ENCODE peak calls at places on chromosomes 7 and 10, in nine cellular contexts. E is NCI-H774; U is nephron progenitor cell; B is activated T-cell treated with anti-CD3 and anti-CD28 coated beads, Interleukin-2, amount 50 U/mL, for 72 hours; I is iPS-NIHi11; Y is AG08396; Z is activated CD4-positive, CD25-positive, alpha-beta regulatory T cell; G is NCI-H2081; J is IMR-90. Q is an unnamed sample.

GRCh38 chr10:110780704-110781103 is 91.0 kb upstream of the PDCD4 start:
- DNase-seq in Y (no peak), G (peak; percentile 3), U (no peak), B (no peak), E (peak; percentile 17), Z (no peak), I (no peak), J (no peak), Q (no peak)

GRCh38 chr10:35331894-35332640 is 4.2 kb upstream of the CCNY start:
- DNase-seq in E (no peak), B (no peak), Z (no peak), U (no peak), J (peak; percentile 97), Y (peak; percentile 73), G (no peak), I (no peak), Q (no peak)

GRCh38 chr7:149720372-149721083 is 52.9 kb downstream of the ZNF467 start:
- DNase-seq in G (no peak), I (no peak), B (no peak), Y (no peak), E (no peak), J (no peak), U (peak; percentile 53), Z (no peak), Q (no peak)

GRCh38 chr10:90849956-90850749 is 7.7 kb downstream of the HTR7 start:
- DNase-seq in E (no peak), Z (no peak), I (no peak), B (no peak), U (no peak), Y (no peak), G (no peak), J (peak; percentile 18), Q (no peak)

GRCh38 chr10:133262696-133263095 is 14.0 kb downstream of the ADAM8 start:
- DNase-seq in J (no peak), U (no peak), G (peak; percentile 65), Y (no peak), Z (no peak), E (peak; percentile 11), I (no peak), B (no peak), Q (no peak)

GRCh38 chr7:24025094-24025493 is 258.9 kb upstream of the NPY start:
- DNase-seq in J (peak; percentile 8), Z (no peak), Y (no peak), B (no peak), G (no peak), I (peak; percentile 22), U (no peak), E (no peak), Q (no peak)

GRCh38 chr10:86159797-86160196 is 206.8 kb downstream of the GRID1 start:
- DNase-seq in I (no peak), Z (no peak), B (no peak), J (no peak), E (no peak), Y (no peak), U (no peak), G (no peak), Q (no peak)

GRCh38 chr7:6579446-6579845 is 2.2 kb downstream of the ZDHHC4 start:
- DNase-seq in J (peak; percentile 42), B (no peak), Y (peak; percentile 34), G (no peak), E (no peak), Z (no peak), I (no peak), U (no peak), Q (no peak)

GRCh38 chr10:24432478-24433416 is 223.8 kb downstream of the KIAA1217 start:
- DNase-seq in B (no peak), G (no peak), E (no peak), U (no peak), I (no peak), J (peak; percentile 24), Z (no peak), Y (no peak), Q (no peak)

GRCh38 chr10:125028291-125028867 is 86.5 kb downstream of the ZRANB1 start:
- DNase-seq in J (peak; percentile 29), E (no peak), I (no peak), Y (peak; percentile 33), Z (no peak), G (no peak), U (no peak), B (no peak), Q (no peak)

GRCh38 chr7:44293561-44294324 is 31.7 kb downstream of the CAMK2B start:
- DNase-seq in G (no peak), U (peak; percentile 36), Y (no peak), I (no peak), E (no peak), B (no peak), J (no peak), Z (no peak), Q (peak; percentile 5)

GRCh38 chr7:135905355-135905754 is 71.8 kb downstream of the MTPN start:
- DNase-seq in Y (no peak), Z (no peak), G (no peak), J (no peak), E (no peak), I (no peak), B (no peak), U (no peak), Q (no peak)

GRCh38 chr10:119270893-119271361 is 63.6 kb downstream of the GRK5 start:
- DNase-seq in U (no peak), G (no peak), E (no peak), Y (no peak), I (no peak), J (peak; percentile 51), Z (peak; percentile 29), B (peak; percentile 29), Q (peak; percentile 69)

GRCh38 chr7:90569368-90569767 is 26.8 kb upstream of the CDK14 start:
- DNase-seq in E (no peak), I (no peak), Y (no peak), G (peak; percentile 13), Z (no peak), U (no peak), B (no peak), J (no peak), Q (no peak)

GRCh38 chr10:85792533-85792858 is 574.1 kb downstream of the GRID1 start:
- DNase-seq in J (no peak), Z (no peak), U (no peak), B (no peak), Y (no peak), I (no peak), G (no peak), E (no peak), Q (no peak)

GRCh38 chr10:74460812-74461211 is 309.8 kb downstream of the ADK start:
- DNase-seq in Z (no peak), E (no peak), G (no peak), Y (no peak), U (no peak), I (no peak), B (no peak), J (peak; percentile 22), Q (no peak)

GRCh38 chr10:66167816-66168215 is 758.0 kb upstream of the LRRTM3 start:
- DNase-seq in G (no peak), I (peak; percentile 14), Y (peak; percentile 1), B (no peak), J (no peak), Z (no peak), E (no peak), U (no peak), Q (no peak)

GRCh38 chr7:158987691-158988090 is 131.3 kb downstream of the DYNC2I1 start:
- DNase-seq in J (no peak), I (no peak), U (no peak), E (no peak), B (no peak), G (no peak), Z (no peak), Y (no peak), Q (no peak)

GRCh38 chr10:89215511-89215910 is 8.4 kb upstream of the CH25H start:
- DNase-seq in U (no peak), Y (no peak), G (no peak), E (no peak), B (no peak), Z (no peak), J (peak; percentile 20), I (no peak), Q (no peak)

GRCh38 chr7:108407674-108408073 is 48.6 kb downstream of the NRCAM start:
- DNase-seq in Y (no peak), Z (no peak), I (no peak), U (no peak), J (no peak), B (no peak), G (peak; percentile 59), E (no peak), Q (no peak)

GRCh38 chr10:110215751-110216150 is 8.3 kb downstream of the MXI1 start:
- DNase-seq in E (no peak), G (no peak), B (no peak), Y (no peak), I (no peak), J (no peak), Z (no peak), U (no peak), Q (no peak)

GRCh38 chr7:5428470-5429252 is 5.0 kb upstream of the TNRC18 start:
- DNase-seq in Z (no peak), Y (peak; percentile 67), G (peak; percentile 87), I (peak; percentile 13), U (peak; percentile 47), E (no peak), B (peak; percentile 44), J (peak; percentile 90), Q (peak; percentile 19)

GRCh38 chr7:156680281-156680680 is 39.7 kb downstream of the RNF32 start:
- DNase-seq in E (no peak), G (no peak), U (no peak), Y (no peak), Z (no peak), B (no peak), I (no peak), J (peak; percentile 13), Q (no peak)

GRCh38 chr10:101015582-101015973 is 15.4 kb downstream of the PDZD7 start:
- DNase-seq in U (no peak), B (no peak), I (no peak), G (no peak), Z (no peak), E (no peak), Y (no peak), J (no peak), Q (no peak)

GRCh38 chr7:158378978-158379377 is 208.6 kb downstream of the PTPRN2 start:
- DNase-seq in I (no peak), Z (no peak), B (no peak), J (no peak), E (no peak), U (no peak), Y (no peak), G (no peak), Q (no peak)

Q was measured in activated CD4-positive, alpha-beta memory T cell treated with anti-CD3 and anti-CD28 coated beads for 36 hours.